ENCODE peak calls at places on chromosome 19, in four cellular contexts. V, K, B and F are unnamed samples. For H3K4me1, the result is how much of the 10 kb centered on the place peaks cover.

GRCh38 chr19:56174086-56174485 is 1.7 kb upstream of the GALP start:
- DNase-seq in B (no peak), K (no peak), V (no peak), F (no peak)

GRCh38 chr19:49680473-49681351 is 3.6 kb downstream of the PRMT1 start:
- DNase-seq in V (peak), B (peak), K (peak), F (peak)

GRCh38 chr19:4773047-4773640 is 18.4 kb upstream of the FEM1A start:
- DNase-seq in K (no peak), B (no peak), V (no peak), F (no peak)

GRCh38 chr19:16044746-16045145 is 31.5 kb upstream of the TPM4 start:
- DNase-seq in K (no peak), B (no peak), V (no peak), F (no peak)

GRCh38 chr19:33638167-33639033 is 16.6 kb downstream of the CHST8 start:
- DNase-seq in V (no peak), B (no peak), K (no peak), F (no peak)

GRCh38 chr19:50065938-50066337 is 40.1 kb downstream of the ZNF473 start:
- DNase-seq in K (no peak), V (no peak), B (no peak), F (no peak)

GRCh38 chr19:39130337-39131254 is 5.0 kb downstream of the PAK4 start:
- DNase-seq in B (no peak), K (no peak), V (no peak), F (no peak)

GRCh38 chr19:610801-611505 is 21.3 kb downstream of the HCN2 start:
- DNase-seq in K (no peak), V (peak), B (peak), F (peak)

GRCh38 chr19:37932985-37933953 is 26.3 kb downstream of the SIPA1L3 start:
- DNase-seq in B (no peak), V (peak), K (peak), F (peak)

GRCh38 chr19:8607386-8607785 is 3.1 kb downstream of the ADAMTS10 start:
- DNase-seq in K (no peak), B (no peak), V (peak), F (no peak)

GRCh38 chr19:40365613-40366401 is 17.3 kb downstream of the PLD3 start:
- DNase-seq in K (peak), B (peak), V (peak), F (peak)

GRCh38 chr19:51702103-51702753 is 9.1 kb downstream of the SPACA6 start:
- DNase-seq in K (peak), B (peak), V (peak), F (peak)

GRCh38 chr19:5973867-5974635 is 3.9 kb downstream of the RANBP3 start:
- DNase-seq in K (no peak), B (no peak), V (no peak), F (no peak)

GRCh38 chr19:53463263-53463662 is 4.3 kb upstream of the ZNF813 start:
- DNase-seq in K (no peak), B (no peak), V (peak), F (no peak)

GRCh38 chr19:2455481-2456300 is 1.1 kb downstream of the LMNB2 start:
- DNase-seq in K (no peak), V (no peak), B (no peak), F (peak)

GRCh38 chr19:30320916-30321315 is 51.3 kb upstream of the ZNF536 start:
- DNase-seq in V (no peak), K (no peak), B (no peak), F (peak)

GRCh38 chr19:57606931-57607330 is 7.1 kb upstream of the ZNF134 start:
- DNase-seq in V (no peak), K (no peak), B (no peak), F (no peak)

GRCh38 chr19:57576661-57577060 is 2.0 kb downstream of the ZNF416 start:
- DNase-seq in B (no peak), V (no peak), K (no peak), F (no peak)

GRCh38 chr19:50191270-50191669 is 12.2 kb upstream of the MYH14 start:
- DNase-seq in V (no peak), K (no peak), B (no peak), F (no peak)

GRCh38 chr19:35828694-35829301 is 16.2 kb upstream of the PRODH2 start:
- DNase-seq in V (peak), K (peak), B (no peak), F (peak)

GRCh38 chr19:2034729-2035589 is 16.1 kb downstream of the MKNK2 start:
- DNase-seq in V (peak), B (peak), K (peak), F (peak)

GRCh38 chr19:55173717-55174409 is 6.2 kb downstream of the SYT5 start:
- DNase-seq in B (no peak), K (peak), V (peak), F (peak)

GRCh38 chr19:30817965-30818364 is 445.8 kb downstream of the ZNF536 start:
- DNase-seq in B (no peak), V (no peak), K (no peak), F (no peak)

GRCh38 chr19:35408284-35409171 is 37.7 kb downstream of the GPR42 start:
- DNase-seq in V (no peak), K (no peak), B (no peak), F (no peak)

GRCh38 chr19:47230122-47230920 is 678 bp downstream of the BBC3 start:
- DNase-seq in B (peak), V (peak), K (peak), F (peak)

GRCh38 chr19:10228925-10229324 is 2.2 kb downstream of the S1PR2 start:
- DNase-seq in V (peak), K (no peak), B (no peak), F (no peak)

GRCh38 chr19:36259211-36259610 is 44.3 kb downstream of the ZNF146 start:
- DNase-seq in B (no peak), V (no peak), K (no peak), F (no peak)

GRCh38 chr19:5828661-5829566 is 10.6 kb downstream of the FUT6 start:
- DNase-seq in K (no peak), B (no peak), V (no peak), F (peak)

GRCh38 chr19:1725100-1726064 is 27.9 kb upstream of the ONECUT3 start:
- DNase-seq in K (no peak), V (peak), B (no peak), F (peak)

GRCh38 chr19:4200940-4201542 is 18.6 kb downstream of the ANKRD24 start:
- DNase-seq in V (no peak), K (no peak), B (no peak), F (no peak)

GRCh38 chr19:49119411-49120324 is at the start of gene PPFIA3:
- DNase-seq in V (peak), K (peak), B (peak), F (peak)

DNA sequence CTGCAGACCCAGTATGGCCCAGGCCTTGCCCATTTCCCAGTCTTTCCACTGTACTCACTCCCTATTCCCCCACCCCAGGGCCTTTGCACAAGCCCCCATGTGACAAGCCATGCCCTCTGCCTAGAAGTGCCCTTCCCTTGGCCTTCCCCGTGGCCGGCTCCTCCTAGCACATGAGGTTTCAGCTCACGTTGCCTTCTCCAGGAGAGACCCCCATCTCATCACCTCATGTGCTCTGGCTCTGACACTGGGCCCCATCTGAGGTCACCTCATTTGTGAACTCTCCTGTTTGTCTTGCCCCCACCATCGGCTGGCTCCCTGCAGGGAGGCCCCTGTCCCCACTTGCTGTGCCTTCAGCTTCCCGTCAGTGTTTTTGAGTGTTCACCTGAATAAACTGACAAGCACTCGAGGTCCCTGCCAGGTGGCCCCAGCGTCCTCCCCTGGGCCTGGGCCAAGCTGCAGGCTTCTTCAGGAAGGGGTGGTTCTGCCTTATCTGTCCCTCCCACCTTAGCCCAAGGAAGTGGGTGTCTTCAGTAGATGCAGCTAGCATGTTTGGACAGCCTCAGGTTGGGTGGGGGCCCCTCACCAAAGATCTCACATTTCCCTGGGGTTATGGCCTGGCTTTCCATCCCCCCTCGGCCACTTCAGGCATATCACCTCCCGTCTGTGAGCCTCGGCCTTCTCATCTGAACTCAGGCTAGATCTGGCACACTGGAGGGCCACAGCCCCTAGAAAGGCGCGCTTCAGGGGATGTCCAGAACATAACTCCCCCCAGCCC is 3.8 kb upstream of the SLC25A42 start:
- DNase-seq in K (no peak), B (no peak), V (no peak), F (no peak)
- H3K4me1 ChIP-seq in K (under half), B (under half), V (under half), F (under half)

DNA sequence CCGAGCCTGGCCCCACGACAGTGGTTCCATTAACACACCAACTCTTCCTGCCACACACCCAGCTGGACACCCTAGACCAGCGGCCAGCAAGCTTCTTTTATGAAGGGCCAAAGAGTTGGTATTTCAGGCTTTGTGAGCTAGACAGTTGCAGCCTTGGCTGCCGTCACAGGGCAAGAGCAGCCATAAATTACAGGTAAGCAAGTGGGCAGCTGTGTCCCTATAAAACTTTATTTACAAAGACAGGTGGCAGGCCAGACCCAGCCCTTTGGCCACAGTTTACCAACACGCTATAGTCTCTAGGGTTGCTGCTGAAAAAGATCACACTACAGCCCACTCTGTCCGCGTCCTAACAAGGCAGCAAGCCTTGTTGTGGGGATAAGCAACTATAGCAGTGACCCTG is 13.3 kb downstream of the ELL start:
- DNase-seq in B (no peak), K (no peak), V (no peak), F (no peak)
- H3K4me1 ChIP-seq in B (under half), K (under half), V (under half), F (half or more)

GRCh38 chr19:13052447-13053232 is 50.0 kb downstream of the LYL1 start:
- DNase-seq in K (no peak), B (no peak), V (no peak), F (no peak)
- H3K4me1 ChIP-seq in K (under half), B (half or more), V (half or more), F (half or more)

GRCh38 chr19:45826934-45827333 is 11.8 kb upstream of the RSPH6A start:
- DNase-seq in V (no peak), B (no peak), K (no peak), F (no peak)
- H3K4me1 ChIP-seq in V (under half), B (under half), K (under half), F (under half)

DNA sequence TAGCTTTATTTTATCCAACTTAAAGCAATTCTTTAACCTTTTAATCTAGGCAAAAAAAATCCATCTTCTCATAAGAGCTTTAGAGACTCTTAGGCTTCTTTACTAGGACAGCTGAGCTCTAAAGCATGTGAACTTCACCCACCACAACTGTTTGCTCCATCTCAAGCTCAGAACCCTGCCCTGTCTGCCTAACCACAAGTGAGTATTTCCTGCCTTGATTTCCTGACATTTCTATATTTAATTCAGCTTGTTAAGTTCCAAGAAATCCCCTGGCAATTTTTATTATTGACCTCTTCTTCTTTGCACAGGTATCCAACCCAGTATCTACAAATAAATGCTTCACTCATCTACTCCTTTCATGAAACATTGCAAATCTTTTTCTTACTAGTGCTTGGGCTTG is 21.1 kb upstream of the CEACAM21 start:
- DNase-seq in V (no peak), K (no peak), B (no peak), F (no peak)
- H3K4me1 ChIP-seq in V (under half), K (under half), B (under half), F (under half)